ENCODE peak calls at places on chromosomes 1 and 21, in six cellular contexts. A is A549; Y is mammary epithelial cell; B is neural crest cell; O is CD8-positive, alpha-beta T cell; G is transverse colon. K is an unnamed sample.

GRCh38 chr1:236945002-236945401 is 59.2 kb downstream of the MT1HL1 start:
- DNase-seq in A (no peak), Y (no peak), O (no peak), G (no peak), B (no peak), K (no peak)

GRCh38 chr21:15520811-15521643 is 208.8 kb upstream of the USP25 start:
- DNase-seq in A (no peak), B (no peak), Y (no peak), G (no peak), O (no peak), K (no peak)

GRCh38 chr1:232422901-232423300 is 207.0 kb downstream of the SIPA1L2 start:
- DNase-seq in Y (peak; percentile 43), A (no peak), G (no peak), B (no peak), O (no peak), K (no peak)

GRCh38 chr1:159900086-159900680 is at the start of gene CFAP45:
- DNase-seq in O (no peak), G (peak; percentile 89), Y (peak; percentile 68), B (peak; percentile 71), A (no peak), K (peak; percentile 86)

GRCh38 chr1:190172636-190173410 is 304.8 kb downstream of the BRINP3 start:
- DNase-seq in G (no peak), Y (no peak), O (no peak), A (no peak), B (no peak), K (no peak)

GRCh38 chr1:32240140-32240951 is 6.7 kb upstream of the FAM167B start:
- DNase-seq in O (peak; percentile 74), A (peak; percentile 53), Y (peak; percentile 30), B (peak; percentile 51), G (peak; percentile 87), K (peak; percentile 45)

GRCh38 chr1:110559157-110559556 is 40.2 kb upstream of the KCNA10 start:
- DNase-seq in G (no peak), B (no peak), O (no peak), A (no peak), Y (peak; percentile 32), K (no peak)

GRCh38 chr1:151165281-151165737 is 393 bp downstream of the LYSMD1 start:
- DNase-seq in G (peak; percentile 49), A (peak; percentile 44), Y (peak; percentile 20), B (peak; percentile 35), O (no peak), K (peak; percentile 17)

GRCh38 chr1:221751267-221751887 is 9.5 kb upstream of the DUSP10 start:
- DNase-seq in A (no peak), B (no peak), G (no peak), Y (no peak), O (no peak), K (no peak)

GRCh38 chr1:8864713-8865397 is 13.6 kb downstream of the ENO1 start:
- DNase-seq in A (no peak), B (no peak), O (no peak), G (no peak), Y (no peak), K (no peak)

GRCh38 chr1:154751690-154752089 is 118.4 kb downstream of the KCNN3 start:
- DNase-seq in G (no peak), Y (no peak), A (no peak), O (no peak), B (no peak), K (no peak)

GRCh38 chr1:151157067-151157531 is 650 bp downstream of the TNFAIP8L2 start:
- DNase-seq in G (peak; percentile 39), B (no peak), Y (no peak), O (peak; percentile 68), A (no peak), K (no peak)

GRCh38 chr1:94284481-94284880 is 47.1 kb upstream of the ARHGAP29 start:
- DNase-seq in O (no peak), G (no peak), B (no peak), Y (no peak), A (no peak), K (no peak)

GRCh38 chr1:94285026-94285654 is 47.8 kb upstream of the ARHGAP29 start:
- DNase-seq in G (no peak), Y (peak; percentile 39), A (no peak), B (no peak), O (no peak), K (no peak)

GRCh38 chr1:94281361-94282142 is 44.2 kb upstream of the ARHGAP29 start:
- DNase-seq in Y (no peak), O (no peak), B (no peak), G (no peak), A (no peak), K (no peak)

GRCh38 chr1:94282143-94282711 is 44.8 kb upstream of the ARHGAP29 start:
- DNase-seq in O (no peak), A (no peak), G (no peak), B (no peak), Y (no peak), K (no peak)

DNA sequence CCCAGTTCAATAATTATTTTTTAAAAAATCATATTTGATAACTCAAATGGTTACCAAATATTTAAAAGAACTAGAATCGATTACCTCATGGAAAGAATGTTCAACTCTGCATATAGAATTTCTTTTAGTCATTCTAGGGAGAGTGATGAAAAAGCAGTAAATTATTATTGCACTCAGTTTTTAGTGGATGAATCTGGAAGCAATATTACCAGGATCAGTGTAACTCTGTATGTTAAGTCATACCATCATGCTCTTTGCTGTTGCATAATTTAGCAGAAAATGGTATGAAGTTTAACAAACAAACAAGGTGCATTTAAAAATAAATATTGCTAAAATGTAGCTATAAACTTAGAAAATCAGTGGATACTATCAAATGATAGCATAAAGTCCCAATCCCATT is 46.1 kb upstream of the ARHGAP29 start:
- DNase-seq in B (no peak), Y (no peak), G (no peak), O (no peak), A (no peak), K (no peak)
- TF ChIP-seq CTCF in B (no peak), Y (no peak), G (no peak), O (no peak), A (no peak), K (no peak)

GRCh38 chr21:33064623-33064996 is 5.3 kb upstream of the OLIG1 start:
- DNase-seq in G (no peak), O (no peak), B (no peak), Y (no peak), A (no peak), K (peak; percentile 21)

GRCh38 chr21:33061233-33061632 is 8.7 kb upstream of the OLIG1 start:
- DNase-seq in A (no peak), G (no peak), O (no peak), Y (no peak), B (no peak), K (no peak)

GRCh38 chr21:33063365-33063883 is 6.5 kb upstream of the OLIG1 start:
- DNase-seq in G (no peak), B (no peak), O (no peak), A (no peak), Y (no peak), K (no peak)

GRCh38 chr21:33067045-33067444 is 2.9 kb upstream of the OLIG1 start:
- DNase-seq in G (no peak), B (no peak), A (no peak), O (no peak), Y (no peak), K (no peak)

DNA sequence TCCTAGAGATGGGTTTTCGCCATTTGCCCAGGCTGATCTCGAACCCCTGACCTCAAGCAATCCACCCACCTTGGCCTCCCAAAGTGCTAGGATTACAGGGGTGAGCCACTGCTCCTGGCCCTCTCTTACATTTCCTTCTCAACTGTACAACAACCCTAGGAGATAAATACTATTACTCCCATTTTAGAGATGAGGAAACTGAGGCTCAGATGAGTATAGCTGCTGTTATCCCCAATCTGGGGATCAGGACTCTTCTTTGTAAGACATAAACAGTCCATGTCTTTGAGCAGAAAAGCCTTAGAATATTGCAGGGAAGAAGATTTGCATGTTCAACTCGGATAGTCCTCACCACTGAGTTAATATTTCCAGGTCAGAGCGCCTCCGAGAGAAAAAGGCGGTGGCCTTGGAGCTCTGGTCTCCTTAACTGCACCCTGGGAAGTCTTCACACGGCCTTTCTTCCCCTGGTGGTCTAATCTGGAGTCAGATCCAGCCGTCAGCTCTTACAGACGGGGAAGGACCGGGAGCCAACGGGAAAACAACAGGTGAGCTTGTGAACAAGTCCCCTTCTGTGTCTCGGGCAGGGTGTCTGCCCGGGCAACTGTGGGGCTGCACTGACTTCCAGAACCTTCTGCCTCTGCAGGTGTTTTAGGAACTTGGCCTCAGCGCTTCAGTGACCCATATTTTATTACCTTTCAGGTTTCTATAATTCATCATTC is 5.9 kb upstream of the OLIG1 start:
- DNase-seq in B (no peak), A (no peak), O (no peak), Y (no peak), G (no peak), K (peak; percentile 22)
- TF ChIP-seq CTCF in B (no peak), A (no peak), O (no peak), Y (no peak), G (no peak), K (no peak)

DNA sequence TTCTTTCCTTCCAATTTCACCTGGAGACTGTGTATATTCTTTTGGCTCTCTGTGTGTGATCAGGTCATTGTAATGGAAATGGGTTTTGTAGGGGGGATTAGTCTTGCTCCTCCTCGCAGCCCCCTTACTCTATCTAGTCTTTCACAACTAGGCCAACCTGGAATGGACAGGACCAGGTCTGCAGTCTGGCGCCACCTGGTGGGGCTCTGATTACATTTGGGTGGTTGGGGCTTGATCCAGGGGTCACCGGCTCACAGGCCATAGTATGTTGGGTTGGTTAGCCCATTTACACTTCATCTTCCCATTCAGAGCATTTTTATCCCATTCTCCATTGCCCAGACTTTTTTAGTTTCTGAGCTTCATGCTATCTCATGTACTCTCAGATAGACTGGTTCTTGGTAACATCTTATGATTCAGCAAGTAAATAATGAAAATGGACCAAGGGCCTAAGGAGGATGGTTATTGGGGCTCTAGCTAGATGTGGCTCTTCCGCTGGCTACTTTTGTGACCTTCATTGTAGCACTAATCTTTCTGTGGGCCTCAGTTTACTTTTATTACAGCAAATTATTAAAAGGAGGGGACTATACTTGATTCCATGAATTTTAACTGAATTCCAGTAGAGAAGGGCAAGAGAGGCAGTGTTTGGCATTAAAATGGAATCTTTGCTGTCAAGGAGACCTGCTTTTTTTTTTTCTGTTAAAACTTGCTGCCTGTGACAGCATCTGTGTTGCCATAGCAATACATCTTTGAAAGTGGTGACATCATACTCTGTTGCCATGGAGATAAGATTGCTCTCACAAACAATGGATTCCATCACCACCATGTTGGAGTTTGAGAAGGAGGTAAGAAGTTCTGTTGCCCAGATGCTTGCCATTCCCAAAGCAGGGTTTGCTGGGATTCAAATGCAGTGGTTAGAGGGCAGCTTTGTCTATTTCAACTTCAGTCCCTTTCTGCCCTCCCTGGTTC is 150.1 kb downstream of the PLXNA2 start:
- DNase-seq in B (peak; percentile 72), O (peak; percentile 55), A (peak; percentile 68), G (peak; percentile 61), Y (peak; percentile 37), K (peak; percentile 77)
- TF ChIP-seq CTCF in B (peak; percentile 76), O (peak; percentile 64), A (peak; percentile 66), G (peak; percentile 68), Y (peak; percentile 84), K (peak; percentile 77)

GRCh38 chr21:38241029-38241740 is 15.6 kb upstream of the KCNJ15 start:
- DNase-seq in G (no peak), Y (no peak), O (no peak), A (no peak), B (no peak), K (no peak)

GRCh38 chr21:38242036-38242435 is 14.8 kb upstream of the KCNJ15 start:
- DNase-seq in A (no peak), G (no peak), Y (no peak), O (no peak), B (no peak), K (no peak)

GRCh38 chr21:38240121-38240520 is 16.7 kb upstream of the KCNJ15 start:
- DNase-seq in A (no peak), B (no peak), O (no peak), G (no peak), Y (no peak), K (no peak)

GRCh38 chr21:38234395-38235142 is 22.2 kb upstream of the KCNJ15 start:
- DNase-seq in Y (peak; percentile 92), B (no peak), O (no peak), G (peak; percentile 47), A (no peak), K (no peak)

GRCh38 chr21:38236232-38236631 is 20.6 kb upstream of the KCNJ15 start:
- DNase-seq in A (no peak), Y (no peak), G (no peak), B (no peak), O (no peak), K (no peak)
- TF ChIP-seq CTCF in A (no peak), Y (peak; percentile 24), G (no peak), B (peak; percentile 39), O (no peak), K (no peak)